ENCODE peak calls at places on chromosomes 16 and 17, in seven cellular contexts. C is neuronal stem cell, M is H9, I is mesenchymal stem cell, Z is mesendoderm, H is H1, G is IMR-90. F is an unnamed sample.

GRCh38 chr17:82241926-82242697 is 13.3 kb downstream of the SLC16A3 start:
- DNase-seq in C (no peak), M (peak), I (no peak), Z (no peak), H (no peak), G (no peak), F (no peak)

GRCh38 chr16:47018223-47018891 is 44.9 kb upstream of the DNAJA2 start:
- DNase-seq in C (peak), M (peak), I (peak), Z (peak), H (no peak), G (peak), F (peak)

GRCh38 chr16:48408688-48409087 is 23.5 kb upstream of the SIAH1 start:
- DNase-seq in C (no peak), M (no peak), I (peak), Z (no peak), H (no peak), G (peak), F (no peak)

GRCh38 chr17:77840576-77841160 is 117.8 kb upstream of the TNRC6C start:
- DNase-seq in C (no peak), M (no peak), I (no peak), Z (no peak), H (no peak), G (no peak), F (no peak)

GRCh38 chr17:28967240-28968135 is 16.2 kb upstream of the PHF12 start:
- DNase-seq in C (peak), M (no peak), I (no peak), Z (peak), H (no peak), G (no peak), F (peak)

GRCh38 chr16:66954097-66954659 is 6.9 kb upstream of the CES3 start:
- DNase-seq in C (no peak), M (peak), I (peak), Z (peak), H (peak), G (peak), F (peak)

GRCh38 chr16:68332411-68333121 is 21.7 kb downstream of the PRMT7 start:
- DNase-seq in C (no peak), M (no peak), I (peak), Z (peak), H (no peak), G (peak), F (peak)

GRCh38 chr17:2436516-2436915 is 35.7 kb upstream of the MNT start:
- DNase-seq in C (no peak), M (no peak), I (no peak), Z (no peak), H (no peak), G (no peak), F (no peak)

GRCh38 chr16:31695667-31696066 is 168.0 kb downstream of the AHSP start:
- DNase-seq in C (no peak), M (no peak), I (no peak), Z (no peak), H (no peak), G (no peak), F (no peak)

GRCh38 chr16:813916-814412 is 13.4 kb upstream of the GNG13 start:
- DNase-seq in C (no peak), M (no peak), I (no peak), Z (no peak), H (no peak), G (no peak), F (no peak)

GRCh38 chr17:48194097-48194550 is 86.6 kb downstream of the SNX11 start:
- DNase-seq in C (no peak), M (no peak), I (peak), Z (no peak), H (no peak), G (peak), F (no peak)

GRCh38 chr17:49703557-49704277 is 4.0 kb downstream of the SLC35B1 start:
- DNase-seq in C (no peak), M (peak), I (peak), Z (peak), H (no peak), G (peak), F (peak)

GRCh38 chr17:29005936-29006438 is at the start of gene SEZ6:
- DNase-seq in C (peak), M (peak), I (peak), Z (peak), H (peak), G (peak), F (peak)

GRCh38 chr17:42313773-42314566 is 25.7 kb downstream of the STAT5A start:
- DNase-seq in C (no peak), M (no peak), I (no peak), Z (no peak), H (no peak), G (no peak), F (peak)

GRCh38 chr17:49359990-49360795 is 1.9 kb downstream of the ZNF652 start:
- DNase-seq in C (no peak), M (peak), I (peak), Z (no peak), H (no peak), G (no peak), F (no peak)

GRCh38 chr17:49822829-49823228 is 25.0 kb downstream of the TAC4 start:
- DNase-seq in C (no peak), M (no peak), I (no peak), Z (no peak), H (no peak), G (peak), F (no peak)

GRCh38 chr17:44820631-44821196 is 9.4 kb downstream of the GJC1 start:
- DNase-seq in C (no peak), M (no peak), I (peak), Z (peak), H (no peak), G (peak), F (peak)

GRCh38 chr16:84739349-84740124 is 39.7 kb downstream of the USP10 start:
- DNase-seq in C (no peak), M (no peak), I (peak), Z (no peak), H (no peak), G (peak), F (peak)

GRCh38 chr16:57591086-57591869 is 37.2 kb upstream of the ADGRG1 start:
- DNase-seq in C (peak), M (peak), I (peak), Z (peak), H (peak), G (peak), F (peak)

DNA sequence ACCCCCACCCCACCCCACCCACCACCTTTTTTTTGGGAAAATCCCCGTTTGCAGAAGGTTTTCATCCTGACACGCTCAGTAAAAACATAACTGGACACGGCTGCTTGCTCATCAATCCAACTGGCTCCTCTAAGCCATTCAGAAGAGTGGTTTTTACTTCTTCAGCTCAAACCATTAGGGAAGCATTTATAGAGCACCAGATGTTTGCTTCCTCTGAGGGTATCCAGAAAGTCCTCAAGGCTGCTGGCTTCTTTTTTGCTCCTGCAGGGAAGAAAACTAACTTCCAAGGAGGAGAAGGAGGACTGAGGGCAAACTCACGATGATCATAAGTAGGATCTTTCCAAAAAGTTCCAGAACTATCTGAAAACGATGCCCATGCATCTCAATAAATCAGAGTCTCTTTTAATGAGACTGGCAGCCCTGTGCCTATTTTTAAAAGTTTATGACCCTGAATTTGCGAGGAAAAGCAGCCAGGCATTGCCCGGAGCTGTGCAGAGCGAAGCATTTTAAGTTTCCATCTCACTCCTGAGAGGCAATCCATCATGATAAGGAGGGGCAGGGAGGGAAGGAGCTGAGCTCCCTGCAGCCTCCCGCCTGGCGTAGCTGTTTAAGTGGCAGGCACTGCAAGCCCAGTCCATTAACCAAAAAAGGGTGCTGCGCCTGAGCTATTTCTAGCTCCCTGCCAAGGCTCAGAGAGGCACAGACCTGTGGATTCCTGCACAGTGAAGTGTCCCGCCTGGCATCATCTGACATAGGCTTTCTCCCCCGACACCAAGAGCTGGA is 146.3 kb upstream of the FOXF1 start:
- DNase-seq in C (no peak), M (no peak), I (peak), Z (no peak), H (no peak), G (no peak), F (no peak)
- H4K8ac ChIP-seq in C (no peak), M (no peak), I (peak), Z (no peak), H (no peak), G (peak), F (no peak)

GRCh38 chr17:66837226-66837625 is 2.3 kb downstream of the CACNG5 start:
- DNase-seq in C (no peak), M (no peak), I (no peak), Z (no peak), H (no peak), G (no peak), F (no peak)
- H4K8ac ChIP-seq in C (no peak), M (no peak), I (no peak), Z (no peak), H (no peak), G (no peak), F (no peak)

GRCh38 chr17:73230088-73230487 is 31.6 kb downstream of the CPSF4L start:
- DNase-seq in C (no peak), M (no peak), I (no peak), Z (no peak), H (no peak), G (no peak), F (no peak)
- H4K8ac ChIP-seq in C (no peak), M (no peak), I (peak), Z (no peak), H (peak), G (no peak), F (no peak)

GRCh38 chr16:50329446-50330189 is 39.2 kb downstream of the BRD7 start:
- DNase-seq in C (no peak), M (no peak), I (no peak), Z (peak), H (no peak), G (no peak), F (no peak)
- H4K8ac ChIP-seq in C (no peak), M (no peak), I (no peak), Z (no peak), H (no peak), G (no peak), F (no peak)

GRCh38 chr17:11644265-11645212 is 46.3 kb downstream of the DNAH9 start:
- DNase-seq in C (peak), M (peak), I (peak), Z (peak), H (peak), G (peak), F (peak)

GRCh38 chr17:11643851-11644250 is 45.6 kb downstream of the DNAH9 start:
- DNase-seq in C (no peak), M (no peak), I (no peak), Z (no peak), H (no peak), G (no peak), F (peak)

GRCh38 chr17:11641521-11642275 is 43.4 kb downstream of the DNAH9 start:
- DNase-seq in C (no peak), M (no peak), I (no peak), Z (no peak), H (no peak), G (no peak), F (no peak)

GRCh38 chr17:11642655-11643054 is 44.4 kb downstream of the DNAH9 start:
- DNase-seq in C (no peak), M (no peak), I (no peak), Z (no peak), H (no peak), G (no peak), F (no peak)

DNA sequence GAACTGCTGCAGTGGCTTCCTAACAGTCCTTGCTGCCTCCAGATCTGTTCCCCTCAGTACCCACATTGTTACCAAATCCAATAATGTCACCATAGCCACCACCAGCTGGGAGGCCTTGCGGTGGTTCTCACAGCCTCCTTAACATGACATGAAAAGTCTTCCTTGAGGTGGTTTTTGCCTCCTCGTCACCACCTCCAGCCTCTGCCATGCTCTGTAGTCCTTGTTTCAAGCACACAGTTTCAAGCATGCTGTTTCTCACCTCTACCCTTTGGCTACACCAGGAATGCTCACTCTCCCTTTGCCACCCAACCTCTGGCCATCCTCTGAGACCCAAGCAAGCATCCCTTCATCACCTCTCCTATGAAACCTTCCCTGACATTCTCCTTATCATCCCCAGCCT is 47.2 kb downstream of the DNAH9 start:
- DNase-seq in C (no peak), M (no peak), I (no peak), Z (no peak), H (no peak), G (no peak), F (no peak)
- H4K8ac ChIP-seq in C (no peak), M (peak), I (no peak), Z (no peak), H (no peak), G (no peak), F (no peak)

F was measured in trophoblast cell.